ENCODE peak calls at places on chromosomes 7 and 10, in six cellular contexts. One of them, this sample, is unnamed.

GRCh38 chr10:101961591-101962498 is 94.1 kb downstream of the ARMH3 start:
- DNase-seq in Peyer's patch: no peak
- DNase-seq in fibroblast of the aortic adventitia: peak; percentile 49
- DNase-seq in heart right ventricle: peak; percentile 66
- DNase-seq in heart left ventricle: peak; percentile 57
- DNase-seq in uterus: no peak
- DNase-seq in this sample: peak; percentile 15

GRCh38 chr10:110229155-110229554 is 21.8 kb downstream of the MXI1 start:
- DNase-seq in Peyer's patch: no peak
- DNase-seq in fibroblast of the aortic adventitia: no peak
- DNase-seq in heart right ventricle: no peak
- DNase-seq in heart left ventricle: no peak
- DNase-seq in uterus: no peak
- DNase-seq in this sample: no peak

GRCh38 chr7:146146866-146147265 is 30.3 kb downstream of the CNTNAP2 start:
- DNase-seq in Peyer's patch: no peak
- DNase-seq in fibroblast of the aortic adventitia: peak; percentile 30
- DNase-seq in heart right ventricle: no peak
- DNase-seq in heart left ventricle: no peak
- DNase-seq in uterus: no peak
- DNase-seq in this sample: no peak

GRCh38 chr7:69395072-69395714 is 203.1 kb upstream of the AUTS2 start:
- DNase-seq in Peyer's patch: no peak
- DNase-seq in fibroblast of the aortic adventitia: peak; percentile 78
- DNase-seq in heart right ventricle: no peak
- DNase-seq in heart left ventricle: no peak
- DNase-seq in uterus: peak; percentile 21
- DNase-seq in this sample: no peak

GRCh38 chr7:79876769-79877362 is 257.8 kb upstream of the GNAI1 start:
- DNase-seq in Peyer's patch: no peak
- DNase-seq in fibroblast of the aortic adventitia: peak; percentile 66
- DNase-seq in heart right ventricle: no peak
- DNase-seq in heart left ventricle: no peak
- DNase-seq in uterus: no peak
- DNase-seq in this sample: peak; percentile 79

GRCh38 chr10:107614939-107615665 is 450.6 kb upstream of the SORCS1 start:
- DNase-seq in Peyer's patch: no peak
- DNase-seq in fibroblast of the aortic adventitia: no peak
- DNase-seq in heart right ventricle: no peak
- DNase-seq in heart left ventricle: no peak
- DNase-seq in uterus: no peak
- DNase-seq in this sample: peak; percentile 72

GRCh38 chr7:150585199-150585598 is 18.0 kb downstream of the GIMAP4 start:
- DNase-seq in Peyer's patch: no peak
- DNase-seq in fibroblast of the aortic adventitia: no peak
- DNase-seq in heart right ventricle: no peak
- DNase-seq in heart left ventricle: no peak
- DNase-seq in uterus: no peak
- DNase-seq in this sample: no peak

GRCh38 chr7:125279956-125280355 is 350.3 kb upstream of the POT1 start:
- DNase-seq in Peyer's patch: no peak
- DNase-seq in fibroblast of the aortic adventitia: no peak
- DNase-seq in heart right ventricle: no peak
- DNase-seq in heart left ventricle: no peak
- DNase-seq in uterus: no peak
- DNase-seq in this sample: no peak

GRCh38 chr7:129914536-129915272 is 38.1 kb downstream of the UBE2H start:
- DNase-seq in Peyer's patch: no peak
- DNase-seq in fibroblast of the aortic adventitia: peak; percentile 34
- DNase-seq in heart right ventricle: no peak
- DNase-seq in heart left ventricle: no peak
- DNase-seq in uterus: no peak
- DNase-seq in this sample: no peak

GRCh38 chr10:3427316-3427715 is 254.7 kb upstream of the PITRM1 start:
- DNase-seq in Peyer's patch: no peak
- DNase-seq in fibroblast of the aortic adventitia: no peak
- DNase-seq in heart right ventricle: no peak
- DNase-seq in heart left ventricle: no peak
- DNase-seq in uterus: no peak
- DNase-seq in this sample: no peak

GRCh38 chr10:37855691-37856090 is 1.7 kb downstream of the ZNF248 start:
- DNase-seq in Peyer's patch: no peak
- DNase-seq in fibroblast of the aortic adventitia: no peak
- DNase-seq in heart right ventricle: no peak
- DNase-seq in heart left ventricle: no peak
- DNase-seq in uterus: no peak
- DNase-seq in this sample: no peak
- H3K4me3 ChIP-seq in Peyer's patch: no peak overlapping the region
- H3K4me3 ChIP-seq in fibroblast of the aortic adventitia: peak overlapping the region; percentile 45
- H3K4me3 ChIP-seq in heart right ventricle: peak overlapping the region; percentile 87
- H3K4me3 ChIP-seq in heart left ventricle: peak overlapping the region; percentile 71
- H3K4me3 ChIP-seq in uterus: peak overlapping the region; percentile 97
- H3K4me3 ChIP-seq in this sample: peak overlapping the region; percentile 91

GRCh38 chr7:99395616-99396327 is 12.6 kb downstream of the PDAP1 start:
- DNase-seq in Peyer's patch: no peak
- DNase-seq in fibroblast of the aortic adventitia: no peak
- DNase-seq in heart right ventricle: no peak
- DNase-seq in heart left ventricle: no peak
- DNase-seq in uterus: no peak
- DNase-seq in this sample: no peak
- TF ChIP-seq CTCF in Peyer's patch: no peak
- TF ChIP-seq CTCF in fibroblast of the aortic adventitia: no peak
- TF ChIP-seq CTCF in heart right ventricle: no peak
- TF ChIP-seq CTCF in heart left ventricle: no peak
- TF ChIP-seq CTCF in uterus: no peak
- TF ChIP-seq CTCF in this sample: no peak

GRCh38 chr10:24467094-24467493 is 256.6 kb downstream of the ARHGAP21 start:
- DNase-seq in Peyer's patch: no peak
- DNase-seq in fibroblast of the aortic adventitia: no peak
- DNase-seq in heart right ventricle: no peak
- DNase-seq in heart left ventricle: no peak
- DNase-seq in uterus: no peak
- DNase-seq in this sample: no peak

GRCh38 chr10:24466616-24466949 is 257.1 kb downstream of the ARHGAP21 start:
- DNase-seq in Peyer's patch: no peak
- DNase-seq in fibroblast of the aortic adventitia: no peak
- DNase-seq in heart right ventricle: no peak
- DNase-seq in heart left ventricle: no peak
- DNase-seq in uterus: no peak
- DNase-seq in this sample: peak; percentile 80

GRCh38 chr10:24467605-24468004 is 256.1 kb downstream of the ARHGAP21 start:
- DNase-seq in Peyer's patch: no peak
- DNase-seq in fibroblast of the aortic adventitia: no peak
- DNase-seq in heart right ventricle: no peak
- DNase-seq in heart left ventricle: no peak
- DNase-seq in uterus: no peak
- DNase-seq in this sample: no peak

GRCh38 chr10:24465124-24465874 is 256.4 kb downstream of the KIAA1217 start:
- DNase-seq in Peyer's patch: no peak
- DNase-seq in fibroblast of the aortic adventitia: peak; percentile 82
- DNase-seq in heart right ventricle: no peak
- DNase-seq in heart left ventricle: no peak
- DNase-seq in uterus: no peak
- DNase-seq in this sample: peak; percentile 82

DNA sequence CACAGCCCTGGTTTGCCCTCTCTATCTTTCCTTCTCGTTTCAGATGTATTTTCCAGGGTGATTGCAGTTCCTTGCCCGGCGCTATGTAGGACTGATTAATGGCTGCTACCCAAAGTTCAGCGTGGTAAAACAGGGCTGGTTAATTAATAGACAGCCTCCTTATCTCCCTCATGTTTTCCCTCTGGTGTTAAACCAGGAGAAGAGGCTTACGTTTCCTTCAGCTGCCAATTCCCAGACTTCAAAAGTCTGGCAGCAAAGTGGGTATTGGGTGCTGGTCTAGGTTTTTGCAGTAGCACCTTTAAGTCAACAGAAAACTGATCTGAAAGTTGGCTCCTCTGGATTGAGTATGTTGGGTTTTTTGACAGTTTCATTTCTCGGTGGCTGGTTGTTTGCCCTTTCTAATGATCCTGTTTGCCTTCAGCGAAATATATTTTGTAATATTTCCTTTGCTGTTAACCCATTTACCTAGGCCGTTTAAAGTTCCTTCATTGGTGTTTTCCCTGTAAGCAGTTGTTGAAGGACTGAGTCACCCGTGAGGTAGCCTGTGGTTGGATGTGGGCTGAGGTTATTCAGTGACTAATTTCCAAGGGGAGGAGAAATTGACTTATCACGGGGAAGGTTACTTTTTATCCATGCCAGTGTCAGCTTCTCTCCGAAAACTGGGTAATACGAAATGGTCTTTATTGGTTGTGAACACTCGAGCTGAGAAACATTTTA is 257.1 kb downstream of the KIAA1217 start:
- DNase-seq in Peyer's patch: no peak
- DNase-seq in fibroblast of the aortic adventitia: peak; percentile 87
- DNase-seq in heart right ventricle: no peak
- DNase-seq in heart left ventricle: no peak
- DNase-seq in uterus: no peak
- DNase-seq in this sample: peak; percentile 97
- H3K4me3 ChIP-seq in Peyer's patch: no peak overlapping the region
- H3K4me3 ChIP-seq in fibroblast of the aortic adventitia: peak overlapping the region; percentile 42
- H3K4me3 ChIP-seq in heart right ventricle: no peak overlapping the region
- H3K4me3 ChIP-seq in heart left ventricle: no peak overlapping the region
- H3K4me3 ChIP-seq in uterus: no peak overlapping the region
- H3K4me3 ChIP-seq in this sample: peak overlapping the region; percentile 53

DNA sequence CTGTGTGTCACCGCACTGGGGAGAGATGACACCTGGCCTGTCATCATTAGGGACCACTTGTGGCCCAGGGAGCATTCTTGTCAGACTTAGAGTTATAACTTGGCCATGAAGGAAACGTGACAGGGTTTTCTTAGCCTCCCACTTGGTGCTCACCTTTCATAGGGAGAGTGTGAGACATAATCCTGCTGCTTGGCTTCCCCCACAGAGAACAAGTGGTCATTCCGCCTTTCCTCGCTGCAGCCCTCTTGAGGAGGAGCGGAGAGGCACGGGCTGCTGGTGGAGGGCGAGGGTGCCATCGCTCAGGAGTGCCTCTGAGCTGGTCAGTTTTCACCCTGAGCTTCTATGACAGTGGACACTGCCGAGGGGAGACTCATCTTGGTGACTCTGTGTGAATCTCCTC is 125.0 kb upstream of the GJD4 start:
- DNase-seq in Peyer's patch: no peak
- DNase-seq in fibroblast of the aortic adventitia: no peak
- DNase-seq in heart right ventricle: no peak
- DNase-seq in heart left ventricle: no peak
- DNase-seq in uterus: no peak
- DNase-seq in this sample: no peak
- TF ChIP-seq CTCF in Peyer's patch: no peak
- TF ChIP-seq CTCF in fibroblast of the aortic adventitia: no peak
- TF ChIP-seq CTCF in heart right ventricle: no peak
- TF ChIP-seq CTCF in heart left ventricle: no peak
- TF ChIP-seq CTCF in uterus: no peak
- TF ChIP-seq CTCF in this sample: no peak

GRCh38 chr7:116529250-116529649 is 4.4 kb downstream of the CAV1 start:
- DNase-seq in Peyer's patch: no peak
- DNase-seq in fibroblast of the aortic adventitia: no peak
- DNase-seq in heart right ventricle: no peak
- DNase-seq in heart left ventricle: no peak
- DNase-seq in uterus: no peak
- DNase-seq in this sample: no peak
- H3K4me3 ChIP-seq in Peyer's patch: no peak overlapping the region
- H3K4me3 ChIP-seq in fibroblast of the aortic adventitia: peak overlapping the region; percentile 22
- H3K4me3 ChIP-seq in heart right ventricle: peak overlapping the region; percentile 68
- H3K4me3 ChIP-seq in heart left ventricle: peak overlapping the region; percentile 83
- H3K4me3 ChIP-seq in uterus: no peak overlapping the region
- H3K4me3 ChIP-seq in this sample: peak overlapping the region; percentile 28

GRCh38 chr7:143490719-143491306 is 13.1 kb downstream of the TAS2R41 start:
- DNase-seq in Peyer's patch: no peak
- DNase-seq in fibroblast of the aortic adventitia: peak; percentile 45
- DNase-seq in heart right ventricle: no peak
- DNase-seq in heart left ventricle: peak; percentile 23
- DNase-seq in uterus: no peak
- DNase-seq in this sample: peak; percentile 61
- TF ChIP-seq CTCF in Peyer's patch: peak; percentile 51
- TF ChIP-seq CTCF in fibroblast of the aortic adventitia: peak; percentile 70
- TF ChIP-seq CTCF in heart right ventricle: peak; percentile 55
- TF ChIP-seq CTCF in heart left ventricle: peak; percentile 30
- TF ChIP-seq CTCF in uterus: no peak
- TF ChIP-seq CTCF in this sample: peak; percentile 75

GRCh38 chr7:76267107-76267834 is 35.2 kb upstream of the HSPB1 start:
- DNase-seq in Peyer's patch: no peak
- DNase-seq in fibroblast of the aortic adventitia: no peak
- DNase-seq in heart right ventricle: no peak
- DNase-seq in heart left ventricle: no peak
- DNase-seq in uterus: no peak
- DNase-seq in this sample: no peak
- H3K4me3 ChIP-seq in Peyer's patch: peak overlapping the region; percentile 42
- H3K4me3 ChIP-seq in fibroblast of the aortic adventitia: peak overlapping the region; percentile 13
- H3K4me3 ChIP-seq in heart right ventricle: peak overlapping the region; percentile 24
- H3K4me3 ChIP-seq in heart left ventricle: peak overlapping the region; percentile 38
- H3K4me3 ChIP-seq in uterus: peak overlapping the region; percentile 33
- H3K4me3 ChIP-seq in this sample: no peak overlapping the region

GRCh38 chr7:43790006-43790405 is 31.5 kb downstream of the BLVRA start:
- DNase-seq in Peyer's patch: no peak
- DNase-seq in fibroblast of the aortic adventitia: no peak
- DNase-seq in heart right ventricle: no peak
- DNase-seq in heart left ventricle: no peak
- DNase-seq in uterus: no peak
- DNase-seq in this sample: no peak

GRCh38 chr7:43784030-43785001 is 25.8 kb downstream of the BLVRA start:
- DNase-seq in Peyer's patch: no peak
- DNase-seq in fibroblast of the aortic adventitia: no peak
- DNase-seq in heart right ventricle: no peak
- DNase-seq in heart left ventricle: no peak
- DNase-seq in uterus: no peak
- DNase-seq in this sample: no peak

GRCh38 chr7:43785425-43785824 is 26.9 kb downstream of the BLVRA start:
- DNase-seq in Peyer's patch: no peak
- DNase-seq in fibroblast of the aortic adventitia: peak; percentile 97
- DNase-seq in heart right ventricle: no peak
- DNase-seq in heart left ventricle: no peak
- DNase-seq in uterus: peak; percentile 85
- DNase-seq in this sample: peak; percentile 86

GRCh38 chr7:43790834-43791233 is 32.4 kb downstream of the BLVRA start:
- DNase-seq in Peyer's patch: no peak
- DNase-seq in fibroblast of the aortic adventitia: no peak
- DNase-seq in heart right ventricle: no peak
- DNase-seq in heart left ventricle: no peak
- DNase-seq in uterus: no peak
- DNase-seq in this sample: no peak

GRCh38 chr7:43787771-43788170 is 29.3 kb downstream of the BLVRA start:
- DNase-seq in Peyer's patch: no peak
- DNase-seq in fibroblast of the aortic adventitia: no peak
- DNase-seq in heart right ventricle: no peak
- DNase-seq in heart left ventricle: no peak
- DNase-seq in uterus: no peak
- DNase-seq in this sample: no peak
- TF ChIP-seq CTCF in Peyer's patch: no peak
- TF ChIP-seq CTCF in fibroblast of the aortic adventitia: no peak
- TF ChIP-seq CTCF in heart right ventricle: no peak
- TF ChIP-seq CTCF in heart left ventricle: no peak
- TF ChIP-seq CTCF in uterus: no peak
- TF ChIP-seq CTCF in this sample: no peak

GRCh38 chr10:96416643-96417042 is 57.8 kb upstream of the OPALIN start:
- DNase-seq in Peyer's patch: no peak
- DNase-seq in fibroblast of the aortic adventitia: no peak
- DNase-seq in heart right ventricle: peak; percentile 74
- DNase-seq in heart left ventricle: peak; percentile 59
- DNase-seq in uterus: peak; percentile 41
- DNase-seq in this sample: peak; percentile 3
- H3K4me3 ChIP-seq in Peyer's patch: no peak overlapping the region
- H3K4me3 ChIP-seq in fibroblast of the aortic adventitia: no peak overlapping the region
- H3K4me3 ChIP-seq in heart right ventricle: no peak overlapping the region
- H3K4me3 ChIP-seq in heart left ventricle: no peak overlapping the region
- H3K4me3 ChIP-seq in uterus: no peak overlapping the region
- H3K4me3 ChIP-seq in this sample: no peak overlapping the region

This sample was measured in epithelial cell of esophagus.